ENCODE peak calls at places on chromosome 20, in four cellular contexts. O is myocyte; R is activated CD4-positive, CD25-positive, alpha-beta regulatory T cell; V is activated CD8-positive, alpha-beta T cell treated with anti-CD3 and anti-CD28 coated beads, Interleukin-2, amount 10 ng/mL, durations not matched to agents 7 days and 5 days. X is an unnamed sample.

GRCh38 chr20:13874269-13875158 is 89.7 kb downstream of the NDUFAF5 start:
- DNase-seq in O (no peak), R (no peak), V (no peak), X (no peak)

GRCh38 chr20:34747479-34747878 is 43.3 kb downstream of the TP53INP2 start:
- DNase-seq in O (no peak), R (no peak), V (no peak), X (no peak)

GRCh38 chr20:50957276-50957675 is 1.1 kb downstream of the DPM1 start:
- DNase-seq in O (no peak), R (no peak), V (no peak), X (no peak)

GRCh38 chr20:49585585-49586245 is 17.8 kb upstream of the PTGIS start:
- DNase-seq in O (no peak), R (no peak), V (no peak), X (no peak)

GRCh38 chr20:9886227-9886626 is 47.4 kb upstream of the PAK5 start:
- DNase-seq in O (no peak), R (no peak), V (no peak), X (no peak)

GRCh38 chr20:20136313-20136712 is 84.0 kb downstream of the CFAP61 start:
- DNase-seq in O (no peak), R (no peak), V (no peak), X (no peak)

GRCh38 chr20:4067600-4068261 is 52.4 kb upstream of the RNF24 start:
- DNase-seq in O (peak; percentile 70), R (no peak), V (no peak), X (no peak)

GRCh38 chr20:48150568-48150967 is 365.3 kb upstream of the SULF2 start:
- DNase-seq in O (no peak), R (no peak), V (no peak), X (no peak)

GRCh38 chr20:37490670-37491350 is 30.2 kb upstream of the NNAT start:
- DNase-seq in O (no peak), R (no peak), V (no peak), X (no peak)

GRCh38 chr20:63176035-63176434 is 39.9 kb downstream of the YTHDF1 start:
- DNase-seq in O (no peak), R (no peak), V (no peak), X (no peak)

GRCh38 chr20:35253010-35253409 is 24.9 kb downstream of the MMP24OS start:
- DNase-seq in O (no peak), R (no peak), V (no peak), X (no peak)

GRCh38 chr20:2283706-2284423 is 11.9 kb upstream of the TGM3 start:
- DNase-seq in O (no peak), R (no peak), V (no peak), X (no peak)

GRCh38 chr20:31841928-31842327 is 3.5 kb downstream of the FOXS1 start:
- DNase-seq in O (peak; percentile 29), R (no peak), V (no peak), X (no peak)

GRCh38 chr20:2729791-2730190 is 37.2 kb downstream of the EBF4 start:
- DNase-seq in O (peak; percentile 44), R (no peak), V (no peak), X (no peak)

GRCh38 chr20:42204261-42204660 is 586.1 kb upstream of the CHD6 start:
- DNase-seq in O (no peak), R (no peak), V (no peak), X (peak; percentile 18)

GRCh38 chr20:63612276-63612931 is 14.5 kb downstream of the GMEB2 start:
- DNase-seq in O (peak; percentile 33), R (no peak), V (no peak), X (no peak)

GRCh38 chr20:38723982-38724602 is at the start of gene SLC32A1:
- DNase-seq in O (no peak), R (no peak), V (no peak), X (no peak)

X was measured in Jurkat, Clone E6-1.